ENCODE peak calls at places on chromosomes 3 and 15, in eight cellular contexts. Y, S, K, E, L, N, U and Z are unnamed samples.

GRCh38 chr3:39383913-39384664 is 919 bp downstream of the SLC25A38 start:
- DNase-seq in K (peak), E (peak), U (peak), N (peak), Y (peak), S (no peak), L (peak), Z (peak)

GRCh38 chr3:123258811-123259420 is 57.2 kb downstream of the SEC22A start:
- DNase-seq in N (no peak), Y (no peak), L (peak), K (no peak), S (peak), E (peak), U (no peak), Z (no peak)

GRCh38 chr3:30266536-30266935 is 339.9 kb upstream of the TGFBR2 start:
- DNase-seq in L (no peak), Y (no peak), N (no peak), U (no peak), K (no peak), S (no peak), E (no peak), Z (no peak)

GRCh38 chr15:93212578-93212977 is 123.6 kb upstream of the RGMA start:
- DNase-seq in U (no peak), K (no peak), S (no peak), L (no peak), E (no peak), N (no peak), Y (no peak), Z (no peak)

GRCh38 chr3:54176106-54176505 is 53.8 kb downstream of the CACNA2D3 start:
- DNase-seq in U (no peak), K (no peak), E (no peak), S (no peak), L (peak), N (no peak), Y (no peak), Z (no peak)

GRCh38 chr3:182621435-182622240 is 171.7 kb upstream of the ATP11B start:
- DNase-seq in E (no peak), U (no peak), Y (no peak), S (peak), L (no peak), K (no peak), N (no peak), Z (no peak)

GRCh38 chr3:109070232-109070631 is 47.7 kb downstream of the MORC1 start:
- DNase-seq in S (no peak), L (no peak), Y (no peak), K (no peak), U (no peak), E (no peak), N (no peak), Z (no peak)

GRCh38 chr3:187103251-187103650 is 36.0 kb downstream of the RPL39L start:
- DNase-seq in Y (no peak), E (no peak), N (no peak), U (no peak), L (no peak), K (no peak), S (no peak), Z (no peak)

GRCh38 chr15:82870727-82871576 is 61.5 kb downstream of the WHAMM start:
- DNase-seq in L (no peak), K (no peak), N (no peak), S (no peak), Y (no peak), U (no peak), E (no peak), Z (no peak)

GRCh38 chr3:105145516-105145915 is 221.2 kb upstream of the ALCAM start:
- DNase-seq in E (no peak), S (peak), N (no peak), U (no peak), K (no peak), Y (no peak), L (no peak), Z (no peak)

GRCh38 chr15:78691167-78691872 is 50.3 kb upstream of the CHRNB4 start:
- DNase-seq in L (no peak), U (no peak), N (no peak), S (no peak), K (no peak), E (no peak), Y (no peak), Z (no peak)

GRCh38 chr3:105904251-105904650 is 35.4 kb upstream of the CBLB start:
- DNase-seq in S (no peak), N (no peak), K (no peak), L (no peak), U (no peak), E (no peak), Y (no peak), Z (no peak)

GRCh38 chr15:44782516-44782915 is 46.2 kb downstream of the TRIM69 start:
- DNase-seq in E (no peak), K (no peak), L (peak), Y (no peak), U (no peak), S (peak), N (no peak), Z (no peak)

GRCh38 chr3:46693897-46694235 is 387 bp upstream of the ALS2CL start:
- DNase-seq in K (no peak), Y (no peak), N (no peak), L (no peak), S (no peak), U (no peak), E (no peak), Z (no peak)

GRCh38 chr3:140246578-140246977 is 311.6 kb downstream of the CLSTN2 start:
- DNase-seq in L (no peak), S (no peak), E (no peak), Y (no peak), K (no peak), N (no peak), U (no peak), Z (no peak)

GRCh38 chr3:152193673-152194267 is 75.0 kb upstream of the MBNL1 start:
- DNase-seq in S (no peak), U (no peak), Y (peak), N (no peak), E (no peak), K (no peak), L (no peak), Z (no peak)

GRCh38 chr3:61299981-61300380 is 48.7 kb upstream of the FHIT start:
- DNase-seq in Y (no peak), E (no peak), S (no peak), U (no peak), N (no peak), K (no peak), L (no peak), Z (no peak)

GRCh38 chr15:74041777-74042435 is 40.4 kb downstream of the GOLGA6A start:
- DNase-seq in E (no peak), K (no peak), Y (no peak), S (peak), L (no peak), U (no peak), N (no peak), Z (no peak)

GRCh38 chr3:187896664-187897063 is 151.4 kb upstream of the BCL6 start:
- DNase-seq in U (no peak), S (no peak), K (no peak), Y (no peak), E (no peak), L (no peak), N (no peak), Z (no peak)

GRCh38 chr3:60696559-60697125 is 554.6 kb downstream of the FHIT start:
- DNase-seq in Y (no peak), K (no peak), U (no peak), S (no peak), E (no peak), N (no peak), L (no peak), Z (no peak)

GRCh38 chr3:194481103-194481502 is 5.7 kb downstream of the ATP13A3 start:
- DNase-seq in N (no peak), K (no peak), Y (no peak), L (peak), S (no peak), E (no peak), U (no peak), Z (no peak)

GRCh38 chr3:125229168-125229567 is 16.6 kb upstream of the SLC12A8 start:
- DNase-seq in S (no peak), N (no peak), Y (no peak), E (no peak), U (no peak), K (no peak), L (no peak), Z (no peak)

GRCh38 chr15:100194955-100195354 is 146.8 kb downstream of the ADAMTS17 start:
- DNase-seq in S (no peak), K (no peak), N (no peak), Y (no peak), E (no peak), U (no peak), L (no peak), Z (no peak)